ENCODE peak calls at places on chromosomes 11 and 22, in seven cellular contexts. N is body of pancreas, E is transverse colon, W is uterus, A is spleen, H is IMR-90, Y is Peyer's patch. B is an unnamed sample.

GRCh38 chr11:92929168-92930053 is 40.0 kb upstream of the MTNR1B start:
- DNase-seq in A (no peak), E (no peak), N (no peak), H (no peak), W (no peak), Y (no peak), B (no peak)

GRCh38 chr11:123173040-123173855 is 21.8 kb downstream of the CLMP start:
- DNase-seq in Y (no peak), E (no peak), N (no peak), W (no peak), A (no peak), H (peak), B (no peak)

GRCh38 chr11:128196235-128196634 is 391.1 kb downstream of the ETS1 start:
- DNase-seq in N (no peak), E (no peak), W (no peak), Y (no peak), H (no peak), A (no peak), B (no peak)

GRCh38 chr11:101523634-101524260 is 60.1 kb downstream of the TRPC6 start:
- DNase-seq in N (no peak), H (no peak), A (no peak), E (no peak), W (no peak), Y (no peak), B (no peak)

GRCh38 chr11:2132229-2132620 is 7.0 kb downstream of the IGF2 start:
- DNase-seq in W (no peak), H (no peak), N (no peak), Y (no peak), E (no peak), A (no peak), B (peak)

GRCh38 chr11:7512525-7513209 is 1.1 kb upstream of the PPFIBP2 start:
- DNase-seq in H (no peak), A (peak), N (peak), E (peak), W (peak), Y (peak), B (peak)

GRCh38 chr11:68408512-68408911 is 52.0 kb upstream of the PPP6R3 start:
- DNase-seq in A (no peak), H (no peak), E (no peak), N (no peak), Y (no peak), W (no peak), B (no peak)

GRCh38 chr11:70500076-70500847 is 101.9 kb downstream of the CTTN start:
- DNase-seq in A (peak), N (no peak), Y (peak), W (no peak), H (no peak), E (no peak), B (no peak)

GRCh38 chr22:37806409-37807338 is 1.1 kb upstream of the GCAT start:
- DNase-seq in A (no peak), H (peak), N (no peak), E (no peak), Y (no peak), W (no peak), B (no peak)

GRCh38 chr11:112355726-112356125 is 95.1 kb upstream of the PLET1 start:
- DNase-seq in N (no peak), W (peak), H (peak), A (no peak), E (no peak), Y (no peak), B (peak)

GRCh38 chr11:115527534-115528125 is 23.4 kb upstream of the CADM1 start:
- DNase-seq in W (no peak), H (no peak), N (no peak), E (no peak), A (no peak), Y (no peak), B (no peak)

GRCh38 chr22:31055322-31056159 is 25.6 kb upstream of the SMTN start:
- DNase-seq in H (peak), N (peak), Y (peak), A (no peak), E (peak), W (peak), B (peak)

GRCh38 chr11:112128483-112129121 is 35.3 kb downstream of the IL18 start:
- DNase-seq in Y (peak), W (peak), A (no peak), N (no peak), H (peak), E (peak), B (no peak)

GRCh38 chr11:106446961-106447360 is 369.5 kb downstream of the AASDHPPT start:
- DNase-seq in E (no peak), N (no peak), W (no peak), H (no peak), Y (no peak), A (no peak), B (no peak)

GRCh38 chr11:3959015-3959917 is 103.8 kb downstream of the STIM1 start:
- DNase-seq in N (no peak), Y (no peak), A (no peak), E (no peak), H (peak), W (no peak), B (no peak)

GRCh38 chr11:76394411-76394810 is 13.3 kb downstream of the GVQW3 start:
- DNase-seq in E (no peak), W (no peak), N (no peak), Y (no peak), H (no peak), A (no peak), B (no peak)

GRCh38 chr22:21970800-21971617 is 11.6 kb downstream of the TOP3B start:
- DNase-seq in W (no peak), E (no peak), A (no peak), N (no peak), Y (no peak), H (no peak), B (peak)

GRCh38 chr22:21968452-21969129 is 14.0 kb downstream of the TOP3B start:
- DNase-seq in Y (no peak), H (no peak), W (no peak), N (no peak), A (no peak), E (no peak), B (no peak)

GRCh38 chr22:21971858-21972275 is 10.7 kb downstream of the TOP3B start:
- DNase-seq in N (no peak), A (no peak), Y (no peak), E (no peak), W (no peak), H (no peak), B (no peak)

GRCh38 chr22:21972293-21972779 is 10.3 kb downstream of the TOP3B start:
- DNase-seq in H (peak), A (no peak), Y (no peak), W (no peak), E (peak), N (peak), B (no peak)

GRCh38 chr22:21970037-21970799 is 12.4 kb downstream of the TOP3B start:
- DNase-seq in A (no peak), Y (no peak), N (no peak), W (no peak), H (no peak), E (no peak), B (no peak)
- TF ChIP-seq POLR2A in A (no peak), Y (no peak), N (no peak), W (no peak), H (no peak), E (no peak), B (no peak)

GRCh38 chr11:14914536-14914935 is 22.5 kb upstream of the CYP2R1 start:
- DNase-seq in Y (no peak), H (no peak), N (no peak), W (no peak), A (no peak), E (no peak), B (no peak)
- TF ChIP-seq POLR2A in Y (no peak), H (no peak), N (no peak), W (no peak), A (no peak), E (no peak), B (no peak)

GRCh38 chr11:78560066-78560597 is 14.5 kb downstream of the NARS2 start:
- DNase-seq in H (no peak), N (no peak), W (no peak), E (no peak), A (no peak), Y (no peak), B (no peak)

GRCh38 chr11:78564037-78564888 is 10.4 kb downstream of the NARS2 start:
- DNase-seq in A (no peak), W (no peak), H (peak), N (peak), Y (no peak), E (peak), B (no peak)

GRCh38 chr11:78557236-78557635 is 17.4 kb downstream of the NARS2 start:
- DNase-seq in E (no peak), W (no peak), A (no peak), H (no peak), Y (no peak), N (no peak), B (no peak)

GRCh38 chr11:78562398-78562797 is 12.3 kb downstream of the NARS2 start:
- DNase-seq in E (no peak), H (peak), A (no peak), W (no peak), Y (no peak), N (no peak), B (no peak)

GRCh38 chr11:78560826-78561484 is 13.7 kb downstream of the NARS2 start:
- DNase-seq in Y (no peak), E (no peak), W (no peak), H (no peak), A (no peak), N (no peak), B (no peak)
- TF ChIP-seq POLR2A in Y (no peak), E (no peak), W (no peak), H (no peak), A (no peak), N (no peak), B (no peak)

GRCh38 chr22:18021431-18021830 is 2.9 kb downstream of the MICAL3 start:
- DNase-seq in N (no peak), A (peak), Y (no peak), E (no peak), W (no peak), H (no peak), B (no peak)

GRCh38 chr22:18022851-18023250 is 1.5 kb downstream of the MICAL3 start:
- DNase-seq in H (no peak), N (no peak), E (peak), A (peak), Y (no peak), W (no peak), B (no peak)

GRCh38 chr22:18023509-18024275 is 669 bp downstream of the MICAL3 start:
- DNase-seq in N (peak), E (peak), W (peak), A (peak), H (peak), Y (peak), B (peak)

GRCh38 chr22:18024956-18025720 is 777 bp upstream of the MICAL3 start:
- DNase-seq in A (peak), Y (no peak), H (no peak), W (no peak), E (no peak), N (no peak), B (no peak)

GRCh38 chr22:18024276-18024939 is at the start of gene MICAL3:
- DNase-seq in W (peak), E (peak), A (peak), Y (peak), N (peak), H (peak), B (peak)
- TF ChIP-seq POLR2A in W (peak), E (no peak), A (no peak), Y (no peak), N (no peak), H (no peak), B (no peak)

GRCh38 chr11:57422669-57423068 is 4.3 kb downstream of the SLC43A3 start:
- DNase-seq in E (no peak), W (no peak), N (no peak), H (no peak), Y (no peak), A (no peak), B (no peak)

GRCh38 chr11:57424137-57424801 is 2.7 kb downstream of the SLC43A3 start:
- DNase-seq in Y (no peak), E (no peak), N (no peak), H (no peak), A (no peak), W (no peak), B (no peak)

GRCh38 chr11:57421805-57422204 is 5.1 kb downstream of the SLC43A3 start:
- DNase-seq in A (no peak), W (no peak), N (no peak), E (no peak), Y (no peak), H (no peak), B (no peak)

GRCh38 chr11:57424802-57425564 is 1.9 kb downstream of the SLC43A3 start:
- DNase-seq in W (peak), A (peak), H (peak), E (peak), N (peak), Y (peak), B (peak)

GRCh38 chr11:57421066-57421465 is 5.9 kb downstream of the SLC43A3 start:
- DNase-seq in N (no peak), H (no peak), W (no peak), E (no peak), A (no peak), Y (no peak), B (no peak)
- TF ChIP-seq POLR2A in N (no peak), H (no peak), W (no peak), E (no peak), A (no peak), Y (no peak), B (no peak)

GRCh38 chr22:41530612-41531421 is 13.5 kb downstream of the POLR3H start:
- DNase-seq in A (no peak), H (no peak), W (no peak), Y (no peak), N (no peak), E (no peak), B (no peak)

GRCh38 chr22:41528938-41529561 is 15.2 kb downstream of the POLR3H start:
- DNase-seq in A (no peak), E (no peak), N (no peak), W (no peak), Y (no peak), H (no peak), B (no peak)

GRCh38 chr22:41532908-41533825 is 11.1 kb downstream of the POLR3H start:
- DNase-seq in N (peak), A (peak), W (peak), E (peak), H (peak), Y (peak), B (peak)

GRCh38 chr22:41531736-41532477 is 12.4 kb downstream of the POLR3H start:
- DNase-seq in E (no peak), A (no peak), Y (no peak), N (no peak), H (no peak), W (no peak), B (no peak)

DNA sequence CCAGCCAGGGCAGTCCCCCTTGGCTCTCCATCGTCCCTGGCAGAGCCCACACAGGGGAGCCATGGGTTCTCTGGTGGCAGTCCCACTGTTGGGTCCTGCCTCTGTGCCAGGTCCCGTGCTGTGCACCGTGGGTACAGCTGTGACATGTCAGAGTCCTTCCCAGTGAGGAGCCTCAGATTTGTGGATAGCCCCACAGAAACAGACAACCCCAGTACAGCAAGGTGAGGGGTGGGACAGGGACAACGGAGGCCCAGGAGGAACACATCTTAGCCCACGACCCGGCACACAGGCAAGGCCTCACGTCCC is 12.9 kb downstream of the POLR3H start:
- DNase-seq in W (no peak), A (no peak), Y (no peak), N (no peak), E (no peak), H (no peak), B (no peak)
- TF ChIP-seq POLR2A in W (no peak), A (no peak), Y (no peak), N (no peak), E (no peak), H (no peak), B (no peak)

DNA sequence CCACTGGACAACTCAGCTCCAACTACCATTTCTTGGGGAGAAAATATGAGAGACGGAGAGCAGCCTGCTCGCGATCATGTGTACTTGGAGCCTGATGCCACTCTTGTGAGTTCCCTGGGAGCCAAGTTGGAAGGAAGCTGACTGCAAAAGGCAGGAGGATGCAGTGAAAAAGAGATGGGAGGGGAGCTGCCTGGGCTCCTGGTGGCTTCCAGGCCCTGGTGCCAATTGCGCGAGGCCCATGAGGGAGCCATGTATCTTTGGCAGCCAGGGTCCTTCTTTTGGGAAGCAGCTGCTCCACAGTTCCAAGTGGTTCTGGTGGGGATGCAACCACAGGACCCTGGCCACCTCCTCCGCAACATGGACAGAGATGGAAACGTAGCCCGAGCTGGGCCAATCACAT is 11.1 kb downstream of the C11orf91 start:
- DNase-seq in H (no peak), Y (no peak), N (no peak), W (no peak), E (no peak), A (no peak), B (no peak)
- TF ChIP-seq POLR2A in H (no peak), Y (no peak), N (no peak), W (no peak), E (no peak), A (no peak), B (no peak)

B was measured in heart left ventricle.